ENCODE peak calls at places on chromosome 6, in five cellular contexts. Z is A673, U is astrocyte of the spinal cord, W is lower leg skin, B is heart left ventricle. H is an unnamed sample.

GRCh38 chr6:3209114-3210023 is 18.1 kb downstream of the TUBB2B start:
- DNase-seq in B (peak; percentile 61), U (peak; percentile 96), Z (peak; percentile 82), W (peak; percentile 81), H (peak; percentile 91)

GRCh38 chr6:53651764-53652401 is 13.7 kb downstream of the KLHL31 start:
- DNase-seq in B (peak; percentile 57), W (peak; percentile 59), U (peak; percentile 33), Z (peak; percentile 79), H (peak; percentile 71)

GRCh38 chr6:126143650-126144260 is 157.4 kb downstream of the TRMT11 start:
- DNase-seq in U (peak; percentile 23), B (no peak), W (no peak), Z (no peak), H (no peak)

GRCh38 chr6:158561247-158561884 is 1.5 kb downstream of the TMEM181 start:
- DNase-seq in B (no peak), U (no peak), Z (no peak), W (no peak), H (no peak)

GRCh38 chr6:1820165-1820564 is 210.4 kb downstream of the FOXC1 start:
- DNase-seq in W (no peak), Z (no peak), B (no peak), U (peak; percentile 26), H (no peak)

GRCh38 chr6:70119218-70119835 is 183.6 kb downstream of the COL9A1 start:
- DNase-seq in B (no peak), W (no peak), Z (no peak), U (no peak), H (no peak)

GRCh38 chr6:132333639-132334516 is 67.4 kb downstream of the MOXD1 start:
- DNase-seq in Z (peak; percentile 21), U (peak; percentile 73), W (peak; percentile 41), B (peak; percentile 57), H (no peak)

GRCh38 chr6:123745877-123746276 is 57.8 kb upstream of the NKAIN2 start:
- DNase-seq in B (no peak), U (peak; percentile 73), Z (no peak), W (no peak), H (no peak)

GRCh38 chr6:4401408-4402367 is 266.3 kb upstream of the ECI2 start:
- DNase-seq in B (peak; percentile 63), U (no peak), W (no peak), Z (no peak), H (no peak)

GRCh38 chr6:41581381-41581991 is 35.3 kb downstream of the FOXP4 start:
- DNase-seq in U (peak; percentile 93), Z (peak; percentile 72), B (peak; percentile 80), W (no peak), H (no peak)

GRCh38 chr6:505374-505773 is 113.8 kb downstream of the IRF4 start:
- DNase-seq in B (no peak), W (no peak), Z (no peak), U (no peak), H (no peak)

GRCh38 chr6:16496982-16497823 is 258.8 kb downstream of the GMPR start:
- DNase-seq in Z (peak; percentile 20), U (no peak), W (no peak), B (peak; percentile 42), H (no peak)

GRCh38 chr6:36771145-36771544 is 68.1 kb downstream of the CPNE5 start:
- DNase-seq in U (no peak), B (no peak), W (no peak), Z (no peak), H (no peak)

GRCh38 chr6:87237804-87238203 is 82.4 kb downstream of the ZNF292 start:
- DNase-seq in U (peak; percentile 34), W (no peak), B (no peak), Z (peak; percentile 38), H (peak; percentile 35)

GRCh38 chr6:156420172-156420993 is 356.8 kb upstream of the ARID1B start:
- DNase-seq in B (no peak), Z (no peak), W (no peak), U (peak; percentile 39), H (no peak)

GRCh38 chr6:85764844-85765243 is 122.2 kb upstream of the SYNCRIP start:
- DNase-seq in Z (no peak), B (no peak), U (no peak), W (no peak), H (no peak)

GRCh38 chr6:145749632-145750031 is 14.3 kb upstream of the EPM2A start:
- DNase-seq in Z (peak; percentile 63), B (no peak), W (no peak), U (peak; percentile 85), H (peak; percentile 41)

GRCh38 chr6:104955491-104955890 is 1.4 kb upstream of the LIN28B start:
- DNase-seq in Z (no peak), U (no peak), B (no peak), W (no peak), H (no peak)

GRCh38 chr6:27812805-27813626 is 99.2 kb downstream of the OR2B2 start:
- DNase-seq in Z (no peak), W (no peak), U (no peak), B (no peak), H (peak; percentile 57)

GRCh38 chr6:74753883-74754600 is 451.8 kb downstream of the COL12A1 start:
- DNase-seq in U (no peak), Z (no peak), W (no peak), B (no peak), H (no peak)

GRCh38 chr6:118804091-118804490 is 89.9 kb upstream of the ASF1A start:
- DNase-seq in W (no peak), Z (no peak), U (no peak), B (no peak), H (no peak)

GRCh38 chr6:53067307-53067706 is 2.1 kb downstream of the FBXO9 start:
- DNase-seq in Z (no peak), U (no peak), B (no peak), W (no peak), H (no peak)

GRCh38 chr6:66605011-66605410 is 898.0 kb upstream of the EYS start:
- DNase-seq in W (no peak), Z (no peak), U (peak; percentile 60), B (no peak), H (no peak)

GRCh38 chr6:111580826-111581505 is 24.7 kb downstream of the TRAF3IP2 start:
- DNase-seq in B (peak; percentile 45), U (no peak), W (no peak), Z (peak; percentile 35), H (no peak)

GRCh38 chr6:128513878-128514277 is 6.5 kb downstream of the PTPRK start:
- DNase-seq in U (no peak), W (no peak), B (no peak), Z (no peak), H (no peak)

GRCh38 chr6:128518531-128519131 is 1.8 kb downstream of the PTPRK start:
- DNase-seq in W (no peak), B (no peak), Z (peak; percentile 44), U (no peak), H (no peak)

GRCh38 chr6:128515550-128516513 is 4.6 kb downstream of the PTPRK start:
- DNase-seq in W (no peak), B (no peak), U (peak; percentile 79), Z (no peak), H (no peak)

GRCh38 chr6:128517124-128517523 is 3.3 kb downstream of the PTPRK start:
- DNase-seq in W (no peak), U (no peak), Z (no peak), B (no peak), H (no peak)

DNA sequence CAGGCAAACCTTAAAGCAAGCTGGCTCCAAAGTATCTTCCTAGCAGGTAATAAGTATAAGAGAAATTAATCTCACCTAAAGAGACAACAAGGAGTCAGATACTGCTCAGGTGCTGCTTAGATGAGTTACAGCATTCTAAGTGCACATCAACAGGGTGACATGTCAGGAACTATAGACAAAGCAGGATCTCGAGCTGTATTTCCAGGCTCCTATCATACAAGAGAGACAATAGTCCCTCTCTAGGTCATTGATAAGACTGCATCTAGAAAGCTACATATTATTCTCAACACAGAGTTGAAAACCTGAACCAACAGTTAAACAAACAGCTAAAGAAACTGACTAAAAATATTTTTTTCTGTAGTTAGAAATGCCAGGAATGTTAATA is 3.9 kb downstream of the PTPRK start:
- DNase-seq in W (no peak), U (peak; percentile 55), B (no peak), Z (peak; percentile 71), H (peak; percentile 5)
- H3K4me3 ChIP-seq in W (no peak overlapping the region), U (no peak overlapping the region), B (peak overlapping the region; percentile 14), Z (no peak overlapping the region), H (no peak overlapping the region)

DNA sequence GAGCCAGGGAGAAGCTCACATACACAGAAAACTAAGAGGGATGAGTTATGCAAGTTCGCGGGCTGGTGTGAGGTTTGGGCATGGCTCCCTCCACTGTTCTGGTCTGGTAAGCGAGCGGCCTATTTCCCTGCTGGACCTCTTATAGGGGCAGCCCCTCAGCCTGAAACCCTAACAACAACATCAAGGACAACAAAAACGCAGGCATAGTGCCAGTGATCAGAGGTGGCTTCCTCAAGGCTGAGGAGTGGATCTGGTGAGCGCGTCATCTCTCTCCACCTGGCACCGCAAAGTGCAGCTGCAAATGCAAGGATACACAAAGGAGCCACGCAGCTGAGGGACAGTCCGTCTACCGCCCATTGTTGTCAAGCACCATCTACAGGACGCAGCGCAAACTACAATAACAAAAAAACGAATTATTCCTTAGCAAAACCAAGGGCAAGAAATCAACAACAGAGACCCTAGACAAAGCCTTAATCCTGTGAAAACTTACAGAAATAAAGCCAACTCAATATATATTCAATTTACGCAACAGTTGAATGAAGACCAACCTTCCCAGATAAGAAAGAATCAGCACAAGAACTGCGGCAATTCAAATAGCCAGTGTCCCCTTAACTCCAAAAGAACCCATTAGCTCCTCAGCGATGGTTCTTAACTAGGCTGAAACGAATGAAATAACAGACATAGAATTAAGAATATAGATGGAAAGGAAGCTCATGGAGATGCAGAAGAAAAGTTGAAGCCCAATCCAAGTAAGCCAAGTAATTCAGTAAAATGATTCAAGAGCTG is 9.2 kb upstream of the DEFB110 start:
- DNase-seq in B (no peak), W (no peak), Z (peak; percentile 42), U (no peak), H (peak; percentile 42)
- TF ChIP-seq CTCF in B (no peak), W (no peak), Z (peak; percentile 67), U (peak; percentile 22), H (peak; percentile 44)

DNA sequence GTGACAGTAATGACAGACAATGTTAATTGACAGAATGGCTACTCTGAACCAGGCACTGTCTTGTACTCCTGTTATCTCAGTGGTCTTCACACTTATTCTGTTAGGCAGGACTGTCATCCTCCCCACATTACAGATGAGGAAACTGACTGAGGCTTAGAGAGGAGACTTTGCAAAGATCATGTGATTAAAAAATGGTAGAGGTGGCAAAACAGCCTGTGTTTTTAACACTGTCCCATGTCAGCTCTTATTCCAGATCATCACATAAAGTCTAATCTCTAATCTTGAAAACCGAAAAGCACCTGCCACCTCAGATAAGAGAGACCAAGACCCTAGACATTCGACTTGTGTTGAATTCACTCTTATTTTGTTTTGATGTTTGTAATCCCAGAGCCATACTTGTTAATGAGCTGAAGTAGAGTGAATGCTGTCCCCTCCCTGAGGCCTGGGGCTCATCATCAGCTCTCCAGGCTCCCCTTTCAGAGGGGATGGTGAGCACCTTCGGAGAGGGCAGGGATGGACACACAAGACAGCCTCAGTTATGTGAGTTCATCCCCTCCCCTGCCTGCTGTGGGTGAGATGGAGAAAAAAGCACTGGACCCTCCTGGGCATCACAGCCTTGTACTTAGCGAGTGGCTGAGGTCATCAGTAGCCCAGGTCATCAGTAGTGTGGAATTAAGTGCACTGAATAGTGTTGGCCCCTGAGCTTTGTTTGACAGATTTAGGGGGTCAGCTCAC is 30.6 kb downstream of the MTHFD1L start:
- DNase-seq in B (no peak), W (no peak), Z (no peak), U (no peak), H (no peak)
- H3K4me3 ChIP-seq in B (no peak overlapping the region), W (no peak overlapping the region), Z (no peak overlapping the region), U (no peak overlapping the region), H (no peak overlapping the region)

GRCh38 chr6:13328076-13328874 is at the start of gene TBC1D7:
- DNase-seq in B (peak; percentile 94), W (peak; percentile 91), Z (peak; percentile 93), U (peak; percentile 93), H (peak; percentile 96)
- TF ChIP-seq CTCF in B (peak; percentile 12), W (no peak), Z (peak; percentile 10), U (no peak), H (peak; percentile 1)

H was measured in GM12865.